ENCODE peak calls at places on chromosomes 3 and 15, in four cellular contexts. M, N, O and Q are unnamed samples.
A peak's percentile ranks its signal among the peaks of the same experiment; 100 is the strongest.

GRCh38 chr15:59522988-59523461 is 85.0 kb downstream of the FAM81A start:
- DNase-seq in N (peak; percentile 79), M (no peak), O (no peak), Q (no peak)

GRCh38 chr15:56821721-56822425 is 88.6 kb upstream of the ZNF280D start:
- DNase-seq in N (peak; percentile 24), M (peak; percentile 46), O (peak; percentile 65), Q (no peak)

GRCh38 chr3:196431193-196432136 is 762 bp downstream of the UBXN7 start:
- DNase-seq in M (peak; percentile 16), N (peak; percentile 26), O (no peak), Q (peak; percentile 65)

GRCh38 chr15:68289057-68289456 is 11.5 kb downstream of the FEM1B start:
- DNase-seq in M (no peak), O (no peak), N (no peak), Q (no peak)

GRCh38 chr3:194690501-194691372 is 5.1 kb downstream of the FAM43A start:
- DNase-seq in O (peak; percentile 9), M (peak; percentile 78), N (no peak), Q (peak; percentile 50)

GRCh38 chr15:82572311-82572710 is 32.1 kb upstream of the RPS17 start:
- DNase-seq in M (no peak), N (no peak), O (no peak), Q (no peak)

GRCh38 chr15:75672111-75672602 is 24.4 kb downstream of the SNX33 start:
- DNase-seq in O (no peak), N (no peak), M (no peak), Q (no peak)

GRCh38 chr15:100588638-100589242 is 13.2 kb downstream of the LINS1 start:
- DNase-seq in N (no peak), O (no peak), M (no peak), Q (no peak)

GRCh38 chr3:54822206-54822605 is 105.7 kb downstream of the LRTM1 start:
- DNase-seq in O (no peak), N (no peak), M (no peak), Q (no peak)

GRCh38 chr3:153073636-153074035 is 88.4 kb upstream of the RAP2B start:
- DNase-seq in M (no peak), N (no peak), O (no peak), Q (no peak)

GRCh38 chr3:101036213-101036618 is 43.0 kb upstream of the ABI3BP start:
- DNase-seq in N (no peak), O (no peak), M (no peak), Q (no peak)

GRCh38 chr15:94252906-94253305 is 21.5 kb downstream of the MCTP2 start:
- DNase-seq in M (no peak), N (no peak), O (no peak), Q (no peak)

GRCh38 chr15:60476713-60477112 is 2.2 kb downstream of the ICE2 start:
- DNase-seq in M (no peak), O (no peak), N (no peak), Q (no peak)

GRCh38 chr15:69780981-69781380 is 316.7 kb downstream of the TLE3 start:
- DNase-seq in N (no peak), O (no peak), M (no peak), Q (no peak)

GRCh38 chr3:170222647-170223541 is 670 bp downstream of the PRKCI start:
- DNase-seq in O (peak; percentile 34), M (peak; percentile 45), N (no peak), Q (no peak)

GRCh38 chr15:77107531-77108355 is 36.8 kb upstream of the TSPAN3 start:
- DNase-seq in M (peak; percentile 51), O (peak; percentile 56), N (peak; percentile 27), Q (peak; percentile 64)

GRCh38 chr15:25933456-25934158 is 70.5 kb upstream of the ATP10A start:
- DNase-seq in O (peak; percentile 61), M (peak; percentile 27), N (peak; percentile 53), Q (peak; percentile 88)

GRCh38 chr3:14801668-14802067 is 17.1 kb upstream of the FGD5 start:
- DNase-seq in M (peak; percentile 6), O (no peak), N (no peak), Q (no peak)

GRCh38 chr15:56886450-56886856 is 32.0 kb upstream of the TCF12 start:
- DNase-seq in O (no peak), M (no peak), N (peak; percentile 28), Q (no peak)

GRCh38 chr3:197151562-197151961 is 121.9 kb upstream of the MELTF start:
- DNase-seq in O (peak; percentile 32), M (peak; percentile 26), N (no peak), Q (no peak)

GRCh38 chr3:45597166-45597565 is 2.6 kb downstream of the LIMD1 start:
- DNase-seq in M (no peak), N (peak; percentile 47), O (peak; percentile 48), Q (no peak)

GRCh38 chr15:67156834-67157233 is 91.4 kb downstream of the SMAD3 start:
- DNase-seq in N (no peak), O (no peak), M (no peak), Q (no peak)

GRCh38 chr3:100591411-100591810 is 18.0 kb upstream of the ADGRG7 start:
- DNase-seq in N (no peak), M (no peak), O (no peak), Q (no peak)

GRCh38 chr15:90367578-90367977 is 15.5 kb downstream of the ZNF774 start:
- DNase-seq in N (no peak), O (no peak), M (no peak), Q (no peak)

GRCh38 chr15:64614519-64614918 is 154.1 kb downstream of the ZNF609 start:
- DNase-seq in N (no peak), O (no peak), M (no peak), Q (no peak)

GRCh38 chr15:58440181-58440910 is 8.6 kb downstream of the LIPC start:
- DNase-seq in N (no peak), M (peak; percentile 29), O (peak; percentile 76), Q (no peak)

GRCh38 chr15:93072440-93073394 is 16.3 kb downstream of the RGMA start:
- DNase-seq in M (peak; percentile 85), N (no peak), O (peak; percentile 69), Q (peak; percentile 88)

GRCh38 chr3:81632659-81633058 is 128.8 kb downstream of the GBE1 start:
- DNase-seq in N (no peak), M (no peak), O (no peak), Q (no peak)

GRCh38 chr3:11953350-11953749 is 50.8 kb upstream of the SYN2 start:
- DNase-seq in O (no peak), M (no peak), N (no peak), Q (no peak)

GRCh38 chr15:44097552-44097951 is 97.5 kb downstream of the FRMD5 start:
- DNase-seq in N (no peak), O (no peak), M (no peak), Q (no peak)

GRCh38 chr3:177473184-177473583 is 275.9 kb upstream of the TBL1XR1 start:
- DNase-seq in N (no peak), M (no peak), O (no peak), Q (no peak)

GRCh38 chr3:128488636-128488994 is 4.4 kb downstream of the GATA2 start:
- DNase-seq in O (no peak), N (no peak), M (no peak), Q (no peak)

GRCh38 chr3:128488995-128489859 is 3.8 kb downstream of the GATA2 start:
- DNase-seq in O (no peak), M (peak; percentile 86), N (no peak), Q (no peak)

GRCh38 chr3:128486692-128487537 is 6.1 kb downstream of the GATA2 start:
- DNase-seq in O (no peak), N (no peak), M (peak; percentile 51), Q (no peak)

GRCh38 chr3:128487538-128487812 is 5.5 kb downstream of the GATA2 start:
- DNase-seq in M (no peak), N (no peak), O (no peak), Q (no peak)

DNA sequence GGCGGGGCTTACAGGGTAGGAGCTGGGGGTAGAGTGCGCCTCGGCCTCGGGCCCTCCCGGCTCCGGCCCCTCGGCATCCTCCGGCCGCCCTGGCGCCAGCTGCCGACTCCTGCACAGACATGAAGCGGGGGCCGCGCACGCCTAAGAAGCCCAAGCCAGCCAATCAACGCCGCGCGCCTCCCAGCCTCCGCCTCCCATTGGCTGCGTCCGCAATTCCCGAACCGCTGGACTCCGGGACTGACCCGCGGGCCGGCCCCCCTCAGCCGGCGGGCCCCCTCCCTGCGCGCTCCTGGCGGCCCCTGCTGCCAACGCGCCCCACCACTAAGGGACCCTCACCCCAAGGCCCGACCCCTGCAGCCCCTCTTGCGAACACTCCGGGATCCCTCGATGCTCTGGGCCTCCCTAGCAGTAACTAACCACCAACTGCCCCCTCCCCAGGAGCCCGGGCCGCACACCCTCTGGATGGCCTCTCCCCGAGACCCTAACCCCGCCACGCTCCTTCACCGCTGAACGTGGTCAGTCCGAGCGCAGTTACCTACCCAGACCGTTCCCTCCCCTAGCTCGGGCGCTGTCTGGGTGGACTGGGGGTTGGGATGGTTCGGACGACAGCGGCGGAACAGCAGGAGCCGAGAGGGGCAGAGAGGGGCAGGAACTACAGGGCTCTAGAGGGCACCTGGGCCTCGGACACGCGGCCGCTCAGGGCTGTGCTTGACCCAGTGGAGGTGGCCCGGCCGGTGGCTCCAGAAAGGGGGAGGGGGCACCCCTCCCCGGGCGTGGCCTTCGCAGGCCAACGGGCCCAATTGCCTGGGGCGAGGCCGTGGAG is 5.0 kb downstream of the GATA2 start:
- DNase-seq in M (peak; percentile 97), O (peak; percentile 67), N (no peak), Q (no peak)
- H3K4me3 ChIP-seq in M (peak overlapping the region; percentile 56), O (peak overlapping the region; percentile 65), N (peak overlapping the region; percentile 29), Q (peak overlapping the region; percentile 47)

GRCh38 chr3:143361589-143361988 is 242.0 kb downstream of the CHST2 start:
- DNase-seq in M (no peak), O (no peak), N (no peak), Q (no peak)

GRCh38 chr3:143360244-143360643 is 240.7 kb downstream of the CHST2 start:
- DNase-seq in N (no peak), O (no peak), M (no peak), Q (no peak)

GRCh38 chr3:143366672-143367071 is 247.1 kb downstream of the CHST2 start:
- DNase-seq in M (no peak), N (no peak), O (no peak), Q (no peak)

GRCh38 chr3:143362115-143362992 is 242.8 kb downstream of the CHST2 start:
- DNase-seq in N (no peak), O (no peak), M (no peak), Q (no peak)

DNA sequence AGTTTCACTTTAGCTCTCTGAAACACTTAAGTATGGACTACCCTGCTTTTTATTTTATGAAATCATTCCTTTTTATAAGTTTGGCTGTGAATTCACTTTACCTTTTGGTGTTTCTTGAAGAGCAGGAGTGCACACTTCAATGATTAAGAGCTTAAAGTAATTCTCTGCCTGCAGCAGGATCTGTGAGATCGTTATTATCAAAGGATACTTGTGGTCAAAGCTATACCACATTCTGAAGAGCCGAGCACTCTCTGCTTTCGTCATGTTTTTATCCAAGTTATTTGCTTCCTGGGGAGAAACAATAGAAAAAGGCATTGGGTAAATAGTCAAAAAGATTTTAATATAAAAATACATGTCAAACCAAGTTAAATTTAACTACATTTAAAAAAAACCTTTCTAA is 243.7 kb downstream of the CHST2 start:
- DNase-seq in M (no peak), O (no peak), N (no peak), Q (no peak)
- H3K4me1 ChIP-seq in M (no peaks in the 10 kb centered on the region), O (no peaks in the 10 kb centered on the region), N (no peaks in the 10 kb centered on the region), Q (no peaks in the 10 kb centered on the region)

GRCh38 chr3:185825639-185826481 is 1.0 kb upstream of the IGF2BP2 start:
- DNase-seq in M (peak; percentile 26), O (peak; percentile 61), N (no peak), Q (no peak)
- H3K4me3 ChIP-seq in M (peak overlapping the region; percentile 49), O (peak overlapping the region; percentile 84), N (peak overlapping the region; percentile 51), Q (peak overlapping the region; percentile 58)

GRCh38 chr3:16513141-16514020 is at the start of gene RFTN1:
- DNase-seq in M (peak; percentile 57), N (peak; percentile 61), O (peak; percentile 31), Q (peak; percentile 75)
- H3K4me1 ChIP-seq in M (peaks cover 5% of the 10 kb centered on the region), N (peaks cover 3% of the 10 kb centered on the region), O (peaks cover 41% of the 10 kb centered on the region), Q (no peaks in the 10 kb centered on the region)